ENCODE peak calls at places on chromosomes 12 and 14, in five cellular contexts. E, F, N, P and M are unnamed samples.

GRCh38 chr14:31895206-31895605 is 181.9 kb upstream of the ARHGAP5 start:
- DNase-seq in N (no peak), E (no peak), P (no peak), F (peak), M (peak)

GRCh38 chr14:60106341-60106740 is 14.6 kb downstream of the PCNX4 start:
- DNase-seq in N (peak), F (peak), E (no peak), P (no peak), M (no peak)

GRCh38 chr14:84643438-84643837 is 886.5 kb upstream of the FLRT2 start:
- DNase-seq in F (no peak), E (no peak), N (no peak), P (no peak), M (peak)

GRCh38 chr12:89016970-89017778 is 335.1 kb downstream of the DUSP6 start:
- DNase-seq in F (peak), P (peak), N (peak), E (no peak), M (peak)

GRCh38 chr12:98373019-98373554 is 142.3 kb upstream of the TMPO start:
- DNase-seq in F (peak), E (no peak), N (no peak), P (peak), M (peak)

GRCh38 chr14:88535149-88535548 is 19.7 kb downstream of the PTPN21 start:
- DNase-seq in E (no peak), P (no peak), N (no peak), F (no peak), M (no peak)

GRCh38 chr12:52243264-52243773 is 10.3 kb downstream of the KRT7 start:
- DNase-seq in E (no peak), N (no peak), F (peak), P (no peak), M (peak)

GRCh38 chr12:104957388-104958008 is 592 bp downstream of the SLC41A2 start:
- DNase-seq in N (peak), F (peak), E (no peak), P (no peak), M (peak)

GRCh38 chr12:31491819-31492598 is 98.9 kb downstream of the DENND5B start:
- DNase-seq in N (no peak), E (no peak), F (peak), P (peak), M (peak)